ENCODE peak calls at places on chromosomes 1 and 21, in five cellular contexts. X is heart right ventricle, H is coronary artery, M is hepatocyte, Y is ureter. C is an unnamed sample.

GRCh38 chr1:18413906-18414305 is 66.8 kb upstream of the KLHDC7A start:
- DNase-seq in Y (no peak), H (no peak), M (peak), X (no peak), C (no peak)

GRCh38 chr1:205701405-205701804 is 21.1 kb upstream of the SLC45A3 start:
- DNase-seq in M (no peak), H (no peak), Y (no peak), X (no peak), C (no peak)

GRCh38 chr1:225962440-225962975 is 21.5 kb upstream of the LEFTY2 start:
- DNase-seq in X (peak), Y (no peak), M (peak), H (no peak), C (peak)

GRCh38 chr1:112701227-112702066 is 5.5 kb downstream of the RHOC start:
- DNase-seq in M (no peak), X (no peak), Y (no peak), H (peak), C (peak)

GRCh38 chr1:4652631-4653327 is 1.6 kb upstream of the AJAP1 start:
- DNase-seq in Y (peak), H (no peak), X (peak), M (peak), C (no peak)

GRCh38 chr21:31530918-31531705 is 128.4 kb upstream of the SOD1 start:
- DNase-seq in Y (no peak), X (no peak), M (peak), H (no peak), C (no peak)

GRCh38 chr1:23643668-23644554 is 47.7 kb upstream of the RPL11 start:
- DNase-seq in H (no peak), Y (no peak), X (no peak), M (no peak), C (no peak)

GRCh38 chr1:18893120-18893519 is 9.2 kb downstream of the ALDH4A1 start:
- DNase-seq in M (no peak), Y (no peak), X (no peak), H (no peak), C (no peak)

GRCh38 chr1:215360786-215361185 is 206.3 kb upstream of the KCTD3 start:
- DNase-seq in H (no peak), M (no peak), Y (no peak), X (no peak), C (no peak)